ENCODE peak calls at places on chromosomes 1 and 21, in four cellular contexts. One of them, this sample, is unnamed.

GRCh38 chr1:163914785-163915413 is 593.1 kb downstream of the NUF2 start:
- ATAC-seq in PC-3: no peak
- ATAC-seq in Right ventricle myocardium superior: no peak
- ATAC-seq in RWPE2: no peak
- ATAC-seq in this sample: no peak

GRCh38 chr21:26366781-26367180 is 196.2 kb upstream of the APP start:
- ATAC-seq in PC-3: peak; percentile 90
- ATAC-seq in Right ventricle myocardium superior: no peak
- ATAC-seq in RWPE2: peak; percentile 80
- ATAC-seq in this sample: no peak

GRCh38 chr1:87641996-87642395 is 313.3 kb downstream of the LMO4 start:
- ATAC-seq in PC-3: no peak
- ATAC-seq in Right ventricle myocardium superior: no peak
- ATAC-seq in RWPE2: no peak
- ATAC-seq in this sample: no peak

GRCh38 chr1:17547271-17547670 is 7.8 kb downstream of the ARHGEF10L start:
- ATAC-seq in PC-3: no peak
- ATAC-seq in Right ventricle myocardium superior: no peak
- ATAC-seq in RWPE2: no peak
- ATAC-seq in this sample: no peak

GRCh38 chr1:20187103-20187812 is 940 bp upstream of the PLA2G2C start:
- ATAC-seq in PC-3: peak; percentile 89
- ATAC-seq in Right ventricle myocardium superior: peak; percentile 39
- ATAC-seq in RWPE2: no peak
- ATAC-seq in this sample: peak; percentile 71

GRCh38 chr21:43922949-43923348 is 57.9 kb downstream of the AGPAT3 start:
- ATAC-seq in PC-3: no peak
- ATAC-seq in Right ventricle myocardium superior: peak; percentile 52
- ATAC-seq in RWPE2: no peak
- ATAC-seq in this sample: no peak

GRCh38 chr1:157450106-157450505 is 102.2 kb downstream of the FCRL5 start:
- ATAC-seq in PC-3: no peak
- ATAC-seq in Right ventricle myocardium superior: no peak
- ATAC-seq in RWPE2: no peak
- ATAC-seq in this sample: no peak

GRCh38 chr1:25564777-25565176 is 21.4 kb downstream of the LDLRAP1 start:
- ATAC-seq in PC-3: no peak
- ATAC-seq in Right ventricle myocardium superior: no peak
- ATAC-seq in RWPE2: no peak
- ATAC-seq in this sample: no peak

GRCh38 chr1:20301463-20302092 is 10.9 kb downstream of the VWA5B1 start:
- ATAC-seq in PC-3: no peak
- ATAC-seq in Right ventricle myocardium superior: peak; percentile 6
- ATAC-seq in RWPE2: no peak
- ATAC-seq in this sample: no peak

GRCh38 chr1:203100163-203100867 is 14.5 kb upstream of the MYOG start:
- ATAC-seq in PC-3: no peak
- ATAC-seq in Right ventricle myocardium superior: no peak
- ATAC-seq in RWPE2: no peak
- ATAC-seq in this sample: peak; percentile 71

GRCh38 chr1:208162903-208163302 is 81.3 kb downstream of the PLXNA2 start:
- ATAC-seq in PC-3: no peak
- ATAC-seq in Right ventricle myocardium superior: no peak
- ATAC-seq in RWPE2: no peak
- ATAC-seq in this sample: peak; percentile 27

GRCh38 chr1:17795836-17796645 is 40.9 kb downstream of the ACTL8 start:
- ATAC-seq in PC-3: no peak
- ATAC-seq in Right ventricle myocardium superior: no peak
- ATAC-seq in RWPE2: no peak
- ATAC-seq in this sample: no peak

GRCh38 chr1:228370941-228371740 is 35.5 kb downstream of the TRIM11 start:
- ATAC-seq in PC-3: peak; percentile 63
- ATAC-seq in Right ventricle myocardium superior: peak; percentile 32
- ATAC-seq in RWPE2: peak; percentile 53
- ATAC-seq in this sample: peak; percentile 51

GRCh38 chr1:157227700-157228099 is 89.5 kb upstream of the ETV3 start:
- ATAC-seq in PC-3: no peak
- ATAC-seq in Right ventricle myocardium superior: no peak
- ATAC-seq in RWPE2: no peak
- ATAC-seq in this sample: no peak

GRCh38 chr1:156815851-156816536 is 654 bp downstream of the SH2D2A start:
- ATAC-seq in PC-3: no peak
- ATAC-seq in Right ventricle myocardium superior: peak; percentile 14
- ATAC-seq in RWPE2: no peak
- ATAC-seq in this sample: no peak

GRCh38 chr21:27406297-27407009 is 439.6 kb upstream of the ADAMTS5 start:
- ATAC-seq in PC-3: no peak
- ATAC-seq in Right ventricle myocardium superior: peak; percentile 83
- ATAC-seq in RWPE2: no peak
- ATAC-seq in this sample: no peak

GRCh38 chr1:231757101-231757404 is 130.5 kb downstream of the DISC1 start:
- ATAC-seq in PC-3: peak; percentile 52
- ATAC-seq in Right ventricle myocardium superior: peak; percentile 28
- ATAC-seq in RWPE2: no peak
- ATAC-seq in this sample: no peak

GRCh38 chr1:90919900-90920299 is 101.9 kb downstream of the ZNF644 start:
- ATAC-seq in PC-3: no peak
- ATAC-seq in Right ventricle myocardium superior: peak; percentile 73
- ATAC-seq in RWPE2: no peak
- ATAC-seq in this sample: no peak

GRCh38 chr1:163912491-163912890 is 590.7 kb downstream of the NUF2 start:
- ATAC-seq in PC-3: no peak
- ATAC-seq in Right ventricle myocardium superior: no peak
- ATAC-seq in RWPE2: no peak
- ATAC-seq in this sample: no peak

GRCh38 chr1:211939876-211940468 is 95.4 kb downstream of the INTS7 start:
- ATAC-seq in PC-3: no peak
- ATAC-seq in Right ventricle myocardium superior: no peak
- ATAC-seq in RWPE2: no peak
- ATAC-seq in this sample: no peak

GRCh38 chr1:12745992-12746323 is at the start of gene CFAP107:
- ATAC-seq in PC-3: no peak
- ATAC-seq in Right ventricle myocardium superior: no peak
- ATAC-seq in RWPE2: no peak
- ATAC-seq in this sample: no peak

GRCh38 chr1:197928849-197929336 is 11.7 kb downstream of the LHX9 start:
- ATAC-seq in PC-3: no peak
- ATAC-seq in Right ventricle myocardium superior: no peak
- ATAC-seq in RWPE2: no peak
- ATAC-seq in this sample: no peak

GRCh38 chr1:173914366-173914871 is 2.7 kb downstream of the SERPINC1 start:
- ATAC-seq in PC-3: peak; percentile 42
- ATAC-seq in Right ventricle myocardium superior: no peak
- ATAC-seq in RWPE2: peak; percentile 55
- ATAC-seq in this sample: no peak

GRCh38 chr1:166172106-166172505 is 5.3 kb upstream of the FAM78B start:
- ATAC-seq in PC-3: no peak
- ATAC-seq in Right ventricle myocardium superior: no peak
- ATAC-seq in RWPE2: peak; percentile 61
- ATAC-seq in this sample: peak; percentile 78

GRCh38 chr21:37639756-37640155 is 273.2 kb downstream of the DYRK1A start:
- ATAC-seq in PC-3: no peak
- ATAC-seq in Right ventricle myocardium superior: no peak
- ATAC-seq in RWPE2: no peak
- ATAC-seq in this sample: no peak

GRCh38 chr1:156026588-156026987 is 5.8 kb upstream of the SSR2 start:
- ATAC-seq in PC-3: no peak
- ATAC-seq in Right ventricle myocardium superior: no peak
- ATAC-seq in RWPE2: no peak
- ATAC-seq in this sample: no peak

GRCh38 chr1:236128646-236129178 is 13.6 kb upstream of the GPR137B start:
- ATAC-seq in PC-3: no peak
- ATAC-seq in Right ventricle myocardium superior: no peak
- ATAC-seq in RWPE2: no peak
- ATAC-seq in this sample: peak; percentile 80

GRCh38 chr1:40958210-40958609 is 21.3 kb upstream of the CTPS1 start:
- ATAC-seq in PC-3: no peak
- ATAC-seq in Right ventricle myocardium superior: no peak
- ATAC-seq in RWPE2: no peak
- ATAC-seq in this sample: no peak

GRCh38 chr1:212366901-212367300 is 47.8 kb downstream of the PACC1 start:
- ATAC-seq in PC-3: peak; percentile 27
- ATAC-seq in Right ventricle myocardium superior: no peak
- ATAC-seq in RWPE2: no peak
- ATAC-seq in this sample: no peak

GRCh38 chr1:16119926-16120325 is 35.9 kb downstream of the EPHA2 start:
- ATAC-seq in PC-3: no peak
- ATAC-seq in Right ventricle myocardium superior: no peak
- ATAC-seq in RWPE2: peak; percentile 0
- ATAC-seq in this sample: no peak

GRCh38 chr1:101253976-101254660 is 17.3 kb downstream of the S1PR1 start:
- ATAC-seq in PC-3: peak; percentile 71
- ATAC-seq in Right ventricle myocardium superior: no peak
- ATAC-seq in RWPE2: peak; percentile 73
- ATAC-seq in this sample: no peak

GRCh38 chr1:20359451-20360330 is 69.0 kb downstream of the VWA5B1 start:
- ATAC-seq in PC-3: no peak
- ATAC-seq in Right ventricle myocardium superior: no peak
- ATAC-seq in RWPE2: no peak
- ATAC-seq in this sample: peak; percentile 19

GRCh38 chr1:62905872-62906271 is 121.9 kb downstream of the ATG4C start:
- ATAC-seq in PC-3: no peak
- ATAC-seq in Right ventricle myocardium superior: no peak
- ATAC-seq in RWPE2: no peak
- ATAC-seq in this sample: no peak

GRCh38 chr21:38126677-38127271 is 130.0 kb upstream of the KCNJ15 start:
- ATAC-seq in PC-3: peak; percentile 84
- ATAC-seq in Right ventricle myocardium superior: peak; percentile 89
- ATAC-seq in RWPE2: peak; percentile 90
- ATAC-seq in this sample: peak; percentile 77

GRCh38 chr1:67749844-67750689 is 65.1 kb downstream of the GADD45A start:
- ATAC-seq in PC-3: peak; percentile 91
- ATAC-seq in Right ventricle myocardium superior: peak; percentile 9
- ATAC-seq in RWPE2: peak; percentile 88
- ATAC-seq in this sample: peak; percentile 89

GRCh38 chr1:30785714-30786113 is 28.1 kb upstream of the LAPTM5 start:
- ATAC-seq in PC-3: no peak
- ATAC-seq in Right ventricle myocardium superior: no peak
- ATAC-seq in RWPE2: no peak
- ATAC-seq in this sample: no peak

GRCh38 chr1:204420039-204421004 is 8.7 kb upstream of the PPP1R15B start:
- ATAC-seq in PC-3: no peak
- ATAC-seq in Right ventricle myocardium superior: no peak
- ATAC-seq in RWPE2: no peak
- ATAC-seq in this sample: no peak

This sample was measured in esophagus mucosa.